ENCODE peak calls at places on chromosomes 3 and 15, in ten cellular contexts. One of them, this sample, is unnamed.

GRCh38 chr15:80926126-80926525 is 63.5 kb downstream of the MESD start:
- DNase-seq in cardiac muscle cell: no peak
- DNase-seq in AG04449: no peak
- DNase-seq in neural progenitor cell: no peak
- DNase-seq in adipocyte: peak
- DNase-seq in body of pancreas: no peak
- DNase-seq in right cardiac atrium: no peak
- DNase-seq in A549: no peak
- DNase-seq in astrocyte of the spinal cord: no peak
- DNase-seq in endothelial cell of umbilical vein: no peak
- DNase-seq in this sample: no peak

GRCh38 chr15:45442497-45443135 is 64.3 kb upstream of the GATM start:
- DNase-seq in endothelial cell of umbilical vein: no peak
- DNase-seq in astrocyte of the spinal cord: peak
- DNase-seq in A549: no peak
- DNase-seq in AG04449: no peak
- DNase-seq in body of pancreas: no peak
- DNase-seq in neural progenitor cell: no peak
- DNase-seq in adipocyte: peak
- DNase-seq in cardiac muscle cell: peak
- DNase-seq in right cardiac atrium: no peak
- DNase-seq in this sample: no peak

GRCh38 chr15:37933685-37934084 is 755 bp upstream of the TMCO5A start:
- DNase-seq in body of pancreas: no peak
- DNase-seq in right cardiac atrium: no peak
- DNase-seq in astrocyte of the spinal cord: peak
- DNase-seq in AG04449: peak
- DNase-seq in endothelial cell of umbilical vein: no peak
- DNase-seq in A549: no peak
- DNase-seq in adipocyte: peak
- DNase-seq in cardiac muscle cell: peak
- DNase-seq in neural progenitor cell: no peak
- DNase-seq in this sample: no peak

GRCh38 chr15:74231475-74231874 is 4.7 kb upstream of the CCDC33 start:
- DNase-seq in A549: no peak
- DNase-seq in cardiac muscle cell: no peak
- DNase-seq in right cardiac atrium: peak
- DNase-seq in adipocyte: no peak
- DNase-seq in neural progenitor cell: no peak
- DNase-seq in endothelial cell of umbilical vein: no peak
- DNase-seq in body of pancreas: no peak
- DNase-seq in AG04449: no peak
- DNase-seq in astrocyte of the spinal cord: no peak
- DNase-seq in this sample: no peak

GRCh38 chr15:27183182-27183581 is 212.2 kb downstream of the GABRG3 start:
- DNase-seq in body of pancreas: no peak
- DNase-seq in AG04449: no peak
- DNase-seq in adipocyte: no peak
- DNase-seq in right cardiac atrium: no peak
- DNase-seq in A549: no peak
- DNase-seq in cardiac muscle cell: no peak
- DNase-seq in endothelial cell of umbilical vein: no peak
- DNase-seq in astrocyte of the spinal cord: no peak
- DNase-seq in neural progenitor cell: no peak
- DNase-seq in this sample: no peak

GRCh38 chr3:146277953-146278631 is 27.2 kb upstream of the PLSCR4 start:
- DNase-seq in AG04449: peak
- DNase-seq in cardiac muscle cell: peak
- DNase-seq in A549: peak
- DNase-seq in astrocyte of the spinal cord: peak
- DNase-seq in right cardiac atrium: no peak
- DNase-seq in endothelial cell of umbilical vein: peak
- DNase-seq in adipocyte: peak
- DNase-seq in body of pancreas: peak
- DNase-seq in neural progenitor cell: no peak
- DNase-seq in this sample: no peak

GRCh38 chr3:10557783-10558373 is 52.5 kb upstream of the ATP2B2 start:
- DNase-seq in AG04449: no peak
- DNase-seq in adipocyte: peak
- DNase-seq in right cardiac atrium: no peak
- DNase-seq in cardiac muscle cell: peak
- DNase-seq in A549: peak
- DNase-seq in endothelial cell of umbilical vein: no peak
- DNase-seq in neural progenitor cell: no peak
- DNase-seq in astrocyte of the spinal cord: peak
- DNase-seq in body of pancreas: no peak
- DNase-seq in this sample: no peak

GRCh38 chr3:160401301-160402095 is 2.0 kb downstream of the SMC4 start:
- DNase-seq in AG04449: no peak
- DNase-seq in astrocyte of the spinal cord: peak
- DNase-seq in body of pancreas: peak
- DNase-seq in right cardiac atrium: no peak
- DNase-seq in A549: peak
- DNase-seq in adipocyte: peak
- DNase-seq in endothelial cell of umbilical vein: peak
- DNase-seq in cardiac muscle cell: peak
- DNase-seq in neural progenitor cell: peak
- DNase-seq in this sample: peak

GRCh38 chr3:150365132-150365604 is 42.9 kb upstream of the TSC22D2 start:
- DNase-seq in neural progenitor cell: no peak
- DNase-seq in AG04449: no peak
- DNase-seq in A549: no peak
- DNase-seq in astrocyte of the spinal cord: peak
- DNase-seq in right cardiac atrium: no peak
- DNase-seq in adipocyte: no peak
- DNase-seq in body of pancreas: no peak
- DNase-seq in endothelial cell of umbilical vein: no peak
- DNase-seq in cardiac muscle cell: peak
- DNase-seq in this sample: no peak

GRCh38 chr3:131454501-131454900 is 48.3 kb downstream of the MRPL3 start:
- DNase-seq in AG04449: no peak
- DNase-seq in right cardiac atrium: no peak
- DNase-seq in adipocyte: peak
- DNase-seq in astrocyte of the spinal cord: peak
- DNase-seq in A549: no peak
- DNase-seq in endothelial cell of umbilical vein: no peak
- DNase-seq in neural progenitor cell: no peak
- DNase-seq in body of pancreas: no peak
- DNase-seq in cardiac muscle cell: peak
- DNase-seq in this sample: no peak

GRCh38 chr3:109050591-109051167 is 67.3 kb downstream of the MORC1 start:
- DNase-seq in AG04449: no peak
- DNase-seq in adipocyte: peak
- DNase-seq in neural progenitor cell: peak
- DNase-seq in astrocyte of the spinal cord: peak
- DNase-seq in right cardiac atrium: no peak
- DNase-seq in A549: peak
- DNase-seq in cardiac muscle cell: peak
- DNase-seq in body of pancreas: peak
- DNase-seq in endothelial cell of umbilical vein: peak
- DNase-seq in this sample: no peak

GRCh38 chr15:40263036-40263754 is 19.7 kb downstream of the ANKRD63 start:
- DNase-seq in AG04449: no peak
- DNase-seq in adipocyte: peak
- DNase-seq in cardiac muscle cell: peak
- DNase-seq in body of pancreas: no peak
- DNase-seq in astrocyte of the spinal cord: peak
- DNase-seq in right cardiac atrium: no peak
- DNase-seq in A549: no peak
- DNase-seq in endothelial cell of umbilical vein: no peak
- DNase-seq in neural progenitor cell: no peak
- DNase-seq in this sample: no peak

GRCh38 chr3:141930801-141931200 is 54.4 kb downstream of the ATP1B3 start:
- DNase-seq in cardiac muscle cell: no peak
- DNase-seq in adipocyte: no peak
- DNase-seq in astrocyte of the spinal cord: no peak
- DNase-seq in AG04449: no peak
- DNase-seq in neural progenitor cell: no peak
- DNase-seq in right cardiac atrium: no peak
- DNase-seq in endothelial cell of umbilical vein: no peak
- DNase-seq in body of pancreas: no peak
- DNase-seq in A549: no peak
- DNase-seq in this sample: no peak

GRCh38 chr3:87167634-87168456 is 59.3 kb upstream of the CHMP2B start:
- DNase-seq in AG04449: no peak
- DNase-seq in adipocyte: peak
- DNase-seq in neural progenitor cell: peak
- DNase-seq in astrocyte of the spinal cord: peak
- DNase-seq in endothelial cell of umbilical vein: peak
- DNase-seq in cardiac muscle cell: peak
- DNase-seq in right cardiac atrium: no peak
- DNase-seq in body of pancreas: peak
- DNase-seq in A549: peak
- DNase-seq in this sample: no peak
- H3K4me3 ChIP-seq in AG04449: peak
- H3K4me3 ChIP-seq in adipocyte: peak
- H3K4me3 ChIP-seq in neural progenitor cell: no peak
- H3K4me3 ChIP-seq in astrocyte of the spinal cord: peak
- H3K4me3 ChIP-seq in endothelial cell of umbilical vein: no peak
- H3K4me3 ChIP-seq in cardiac muscle cell: no peak
- H3K4me3 ChIP-seq in right cardiac atrium: peak
- H3K4me3 ChIP-seq in body of pancreas: no peak
- H3K4me3 ChIP-seq in A549: peak
- H3K4me3 ChIP-seq in this sample: peak

GRCh38 chr3:23028294-23028693 is 174.8 kb upstream of the UBE2E2 start:
- DNase-seq in right cardiac atrium: no peak
- DNase-seq in astrocyte of the spinal cord: no peak
- DNase-seq in cardiac muscle cell: no peak
- DNase-seq in neural progenitor cell: no peak
- DNase-seq in body of pancreas: no peak
- DNase-seq in AG04449: no peak
- DNase-seq in adipocyte: no peak
- DNase-seq in endothelial cell of umbilical vein: no peak
- DNase-seq in A549: no peak
- DNase-seq in this sample: no peak
- H3K4me3 ChIP-seq in right cardiac atrium: no peak
- H3K4me3 ChIP-seq in astrocyte of the spinal cord: no peak
- H3K4me3 ChIP-seq in cardiac muscle cell: no peak
- H3K4me3 ChIP-seq in neural progenitor cell: no peak
- H3K4me3 ChIP-seq in body of pancreas: no peak
- H3K4me3 ChIP-seq in AG04449: no peak
- H3K4me3 ChIP-seq in adipocyte: no peak
- H3K4me3 ChIP-seq in endothelial cell of umbilical vein: no peak
- H3K4me3 ChIP-seq in A549: no peak
- H3K4me3 ChIP-seq in this sample: no peak

GRCh38 chr3:77529522-77529921 is 489.6 kb downstream of the ROBO2 start:
- DNase-seq in endothelial cell of umbilical vein: no peak
- DNase-seq in cardiac muscle cell: no peak
- DNase-seq in neural progenitor cell: no peak
- DNase-seq in right cardiac atrium: no peak
- DNase-seq in AG04449: no peak
- DNase-seq in A549: no peak
- DNase-seq in body of pancreas: no peak
- DNase-seq in adipocyte: no peak
- DNase-seq in astrocyte of the spinal cord: no peak
- DNase-seq in this sample: no peak

GRCh38 chr3:77535116-77535515 is 495.2 kb downstream of the ROBO2 start:
- DNase-seq in adipocyte: no peak
- DNase-seq in A549: no peak
- DNase-seq in body of pancreas: no peak
- DNase-seq in neural progenitor cell: no peak
- DNase-seq in endothelial cell of umbilical vein: no peak
- DNase-seq in cardiac muscle cell: no peak
- DNase-seq in AG04449: no peak
- DNase-seq in right cardiac atrium: no peak
- DNase-seq in astrocyte of the spinal cord: no peak
- DNase-seq in this sample: no peak

GRCh38 chr3:77526573-77526972 is 486.7 kb downstream of the ROBO2 start:
- DNase-seq in AG04449: no peak
- DNase-seq in astrocyte of the spinal cord: no peak
- DNase-seq in right cardiac atrium: no peak
- DNase-seq in cardiac muscle cell: no peak
- DNase-seq in A549: no peak
- DNase-seq in endothelial cell of umbilical vein: no peak
- DNase-seq in adipocyte: no peak
- DNase-seq in body of pancreas: no peak
- DNase-seq in neural progenitor cell: no peak
- DNase-seq in this sample: no peak

GRCh38 chr3:77536038-77536775 is 496.3 kb downstream of the ROBO2 start:
- DNase-seq in adipocyte: peak
- DNase-seq in endothelial cell of umbilical vein: no peak
- DNase-seq in right cardiac atrium: no peak
- DNase-seq in cardiac muscle cell: no peak
- DNase-seq in neural progenitor cell: peak
- DNase-seq in body of pancreas: no peak
- DNase-seq in A549: no peak
- DNase-seq in astrocyte of the spinal cord: no peak
- DNase-seq in AG04449: no peak
- DNase-seq in this sample: no peak

GRCh38 chr3:77530870-77531269 is 491.0 kb downstream of the ROBO2 start:
- DNase-seq in neural progenitor cell: no peak
- DNase-seq in cardiac muscle cell: no peak
- DNase-seq in endothelial cell of umbilical vein: no peak
- DNase-seq in right cardiac atrium: no peak
- DNase-seq in astrocyte of the spinal cord: no peak
- DNase-seq in AG04449: peak
- DNase-seq in body of pancreas: no peak
- DNase-seq in adipocyte: peak
- DNase-seq in A549: no peak
- DNase-seq in this sample: peak
- H3K4me3 ChIP-seq in neural progenitor cell: no peak
- H3K4me3 ChIP-seq in cardiac muscle cell: no peak
- H3K4me3 ChIP-seq in endothelial cell of umbilical vein: no peak
- H3K4me3 ChIP-seq in right cardiac atrium: no peak
- H3K4me3 ChIP-seq in astrocyte of the spinal cord: no peak
- H3K4me3 ChIP-seq in AG04449: no peak
- H3K4me3 ChIP-seq in body of pancreas: no peak
- H3K4me3 ChIP-seq in adipocyte: no peak
- H3K4me3 ChIP-seq in A549: no peak
- H3K4me3 ChIP-seq in this sample: peak

GRCh38 chr3:43995929-43996378 is 245.7 kb upstream of the TOPAZ1 start:
- DNase-seq in body of pancreas: no peak
- DNase-seq in astrocyte of the spinal cord: no peak
- DNase-seq in AG04449: no peak
- DNase-seq in right cardiac atrium: no peak
- DNase-seq in cardiac muscle cell: no peak
- DNase-seq in neural progenitor cell: peak
- DNase-seq in endothelial cell of umbilical vein: no peak
- DNase-seq in adipocyte: no peak
- DNase-seq in A549: peak
- DNase-seq in this sample: no peak

GRCh38 chr3:43997788-43998373 is 243.8 kb upstream of the TOPAZ1 start:
- DNase-seq in cardiac muscle cell: no peak
- DNase-seq in adipocyte: no peak
- DNase-seq in AG04449: no peak
- DNase-seq in right cardiac atrium: no peak
- DNase-seq in astrocyte of the spinal cord: peak
- DNase-seq in endothelial cell of umbilical vein: no peak
- DNase-seq in A549: peak
- DNase-seq in neural progenitor cell: peak
- DNase-seq in body of pancreas: no peak
- DNase-seq in this sample: no peak

GRCh38 chr3:43994594-43995077 is 247.1 kb upstream of the TOPAZ1 start:
- DNase-seq in AG04449: no peak
- DNase-seq in body of pancreas: no peak
- DNase-seq in endothelial cell of umbilical vein: no peak
- DNase-seq in astrocyte of the spinal cord: no peak
- DNase-seq in A549: no peak
- DNase-seq in adipocyte: no peak
- DNase-seq in cardiac muscle cell: no peak
- DNase-seq in right cardiac atrium: no peak
- DNase-seq in neural progenitor cell: peak
- DNase-seq in this sample: no peak

GRCh38 chr3:43996379-43997301 is 245.0 kb upstream of the TOPAZ1 start:
- DNase-seq in cardiac muscle cell: peak
- DNase-seq in AG04449: no peak
- DNase-seq in neural progenitor cell: peak
- DNase-seq in A549: peak
- DNase-seq in endothelial cell of umbilical vein: peak
- DNase-seq in astrocyte of the spinal cord: peak
- DNase-seq in adipocyte: peak
- DNase-seq in body of pancreas: no peak
- DNase-seq in right cardiac atrium: peak
- DNase-seq in this sample: no peak

GRCh38 chr3:43995078-43995928 is 246.4 kb upstream of the TOPAZ1 start:
- DNase-seq in cardiac muscle cell: peak
- DNase-seq in right cardiac atrium: peak
- DNase-seq in astrocyte of the spinal cord: peak
- DNase-seq in A549: peak
- DNase-seq in endothelial cell of umbilical vein: no peak
- DNase-seq in AG04449: no peak
- DNase-seq in neural progenitor cell: peak
- DNase-seq in adipocyte: peak
- DNase-seq in body of pancreas: no peak
- DNase-seq in this sample: no peak
- H3K4me3 ChIP-seq in cardiac muscle cell: peak
- H3K4me3 ChIP-seq in right cardiac atrium: no peak
- H3K4me3 ChIP-seq in astrocyte of the spinal cord: peak
- H3K4me3 ChIP-seq in A549: peak
- H3K4me3 ChIP-seq in endothelial cell of umbilical vein: no peak
- H3K4me3 ChIP-seq in AG04449: peak
- H3K4me3 ChIP-seq in neural progenitor cell: peak
- H3K4me3 ChIP-seq in adipocyte: peak
- H3K4me3 ChIP-seq in body of pancreas: no peak
- H3K4me3 ChIP-seq in this sample: peak

This sample was measured in ascending aorta.